ENCODE peak calls at places on chromosomes 12 and 14, in ten cellular contexts. R is tibial nerve, M is lower leg skin, Z is A549, I is GM12891, G is heart left ventricle, W is IMR-90, Y is body of pancreas, L is esophagus squamous epithelium, H is breast epithelium. F is an unnamed sample.

GRCh38 chr12:11635341-11635740 is 14.1 kb upstream of the ETV6 start:
- DNase-seq in R (no peak), M (no peak), Z (no peak), I (no peak), G (no peak), W (no peak), Y (no peak), L (no peak), H (no peak), F (no peak)

GRCh38 chr12:69024907-69025306 is 91.9 kb upstream of the CPM start:
- DNase-seq in R (no peak), M (no peak), Z (no peak), I (no peak), G (no peak), W (peak), Y (no peak), L (no peak), H (no peak), F (no peak)

GRCh38 chr14:51335521-51335920 is 95.5 kb downstream of the TMX1 start:
- DNase-seq in R (no peak), M (peak), Z (no peak), I (no peak), G (peak), W (no peak), Y (peak), L (no peak), H (peak), F (no peak)

GRCh38 chr12:28164644-28165313 is 25.5 kb upstream of the CCDC91 start:
- DNase-seq in R (no peak), M (no peak), Z (no peak), I (no peak), G (no peak), W (peak), Y (peak), L (no peak), H (no peak), F (no peak)

GRCh38 chr12:42767998-42768397 is 178.5 kb upstream of the PRICKLE1 start:
- DNase-seq in R (no peak), M (no peak), Z (no peak), I (no peak), G (no peak), W (no peak), Y (peak), L (no peak), H (no peak), F (no peak)

GRCh38 chr12:112116232-112117060 is 7.9 kb upstream of the NAA25 start:
- DNase-seq in R (peak), M (no peak), Z (peak), I (no peak), G (peak), W (peak), Y (peak), L (no peak), H (peak), F (peak)

GRCh38 chr14:106390401-106390800 is 864.0 kb downstream of the TMEM121 start:
- DNase-seq in R (no peak), M (no peak), Z (no peak), I (no peak), G (no peak), W (no peak), Y (no peak), L (no peak), H (no peak), F (no peak)

GRCh38 chr14:52018252-52018651 is 28.9 kb downstream of the RTRAF start:
- DNase-seq in R (no peak), M (no peak), Z (no peak), I (no peak), G (no peak), W (no peak), Y (no peak), L (no peak), H (no peak), F (no peak)

GRCh38 chr14:84591827-84592540 is 938.0 kb upstream of the FLRT2 start:
- DNase-seq in R (no peak), M (no peak), Z (no peak), I (no peak), G (no peak), W (no peak), Y (peak), L (no peak), H (no peak), F (no peak)

GRCh38 chr12:85644508-85644907 is 191.7 kb downstream of the RASSF9 start:
- DNase-seq in R (no peak), M (no peak), Z (no peak), I (no peak), G (no peak), W (peak), Y (peak), L (no peak), H (no peak), F (no peak)

GRCh38 chr14:94622653-94623421 is 10.6 kb downstream of the SERPINA3 start:
- DNase-seq in R (no peak), M (no peak), Z (no peak), I (no peak), G (no peak), W (no peak), Y (no peak), L (no peak), H (no peak), F (no peak)

GRCh38 chr12:14950421-14950820 is 11.0 kb downstream of the ARHGDIB start:
- DNase-seq in R (no peak), M (no peak), Z (no peak), I (no peak), G (no peak), W (no peak), Y (no peak), L (no peak), H (no peak), F (no peak)

GRCh38 chr12:78530065-78530765 is 334.4 kb upstream of the SYT1 start:
- DNase-seq in R (no peak), M (no peak), Z (no peak), I (no peak), G (no peak), W (peak), Y (no peak), L (no peak), H (no peak), F (no peak)

GRCh38 chr14:68591786-68592185 is 201.1 kb downstream of the ZFP36L1 start:
- DNase-seq in R (no peak), M (no peak), Z (no peak), I (no peak), G (no peak), W (no peak), Y (peak), L (no peak), H (no peak), F (no peak)

GRCh38 chr14:102902086-102902485 is 20.4 kb upstream of the AMN start:
- DNase-seq in R (no peak), M (no peak), Z (no peak), I (no peak), G (no peak), W (no peak), Y (no peak), L (no peak), H (no peak), F (no peak)

GRCh38 chr14:92651106-92651792 is 97.2 kb downstream of the LGMN start:
- DNase-seq in R (no peak), M (peak), Z (no peak), I (peak), G (peak), W (no peak), Y (no peak), L (no peak), H (no peak), F (no peak)

GRCh38 chr12:75917704-75918103 is 113.9 kb downstream of the PHLDA1 start:
- DNase-seq in R (no peak), M (no peak), Z (no peak), I (no peak), G (no peak), W (no peak), Y (no peak), L (no peak), H (no peak), F (no peak)

GRCh38 chr14:58792421-58792820 is 154.7 kb downstream of the DACT1 start:
- DNase-seq in R (no peak), M (no peak), Z (no peak), I (no peak), G (no peak), W (peak), Y (no peak), L (no peak), H (no peak), F (no peak)

GRCh38 chr12:53295070-53295890 is at the start of gene PFDN5:
- DNase-seq in R (peak), M (peak), Z (peak), I (peak), G (peak), W (peak), Y (peak), L (peak), H (peak), F (peak)
- TF ChIP-seq POLR2A in R (peak), M (peak), Z (peak), I (peak), G (no peak), W (peak), Y (peak), L (peak), H (peak), F (peak)

DNA sequence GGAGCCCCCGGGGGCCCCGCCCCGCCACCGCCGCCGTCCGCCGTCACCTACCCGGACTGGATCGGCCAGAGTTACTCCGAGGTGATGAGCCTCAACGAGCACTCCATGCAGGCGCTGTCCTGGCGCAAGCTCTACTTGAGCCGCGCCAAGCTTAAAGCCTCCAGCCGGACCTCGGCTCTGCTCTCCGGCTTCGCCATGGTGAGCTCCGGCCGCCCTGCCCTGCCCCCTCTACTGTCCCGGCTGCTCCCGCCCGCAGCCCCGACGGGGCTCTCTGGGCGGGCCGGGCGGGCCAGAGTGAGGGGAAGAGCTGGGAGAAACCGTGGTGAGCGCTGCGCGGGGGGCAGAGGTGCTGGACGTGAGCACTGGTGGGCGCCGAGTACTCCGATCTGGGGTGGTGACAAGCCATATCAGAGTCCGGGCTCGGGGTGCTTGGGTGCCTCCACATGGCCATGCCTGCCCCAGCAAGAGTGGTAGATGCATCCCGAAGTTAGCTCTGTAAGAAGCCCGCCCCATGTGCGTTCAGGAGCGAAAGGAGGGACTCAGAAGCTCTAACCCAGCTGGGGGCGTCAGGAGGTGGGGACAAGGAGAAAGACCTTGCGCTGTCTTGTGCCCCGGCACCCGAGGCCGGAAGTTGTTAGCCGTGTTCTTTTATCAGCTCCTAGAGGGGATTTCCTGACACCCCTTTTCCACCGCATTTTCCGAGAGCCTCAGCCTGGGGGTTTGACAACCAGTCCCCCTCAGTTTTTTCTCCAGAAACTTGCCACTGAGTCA is 708 bp downstream of the ORAI1 start:
- DNase-seq in R (peak), M (peak), Z (peak), I (no peak), G (peak), W (peak), Y (peak), L (no peak), H (peak), F (peak)
- TF ChIP-seq POLR2A in R (no peak), M (no peak), Z (no peak), I (peak), G (no peak), W (no peak), Y (peak), L (no peak), H (no peak), F (peak)

DNA sequence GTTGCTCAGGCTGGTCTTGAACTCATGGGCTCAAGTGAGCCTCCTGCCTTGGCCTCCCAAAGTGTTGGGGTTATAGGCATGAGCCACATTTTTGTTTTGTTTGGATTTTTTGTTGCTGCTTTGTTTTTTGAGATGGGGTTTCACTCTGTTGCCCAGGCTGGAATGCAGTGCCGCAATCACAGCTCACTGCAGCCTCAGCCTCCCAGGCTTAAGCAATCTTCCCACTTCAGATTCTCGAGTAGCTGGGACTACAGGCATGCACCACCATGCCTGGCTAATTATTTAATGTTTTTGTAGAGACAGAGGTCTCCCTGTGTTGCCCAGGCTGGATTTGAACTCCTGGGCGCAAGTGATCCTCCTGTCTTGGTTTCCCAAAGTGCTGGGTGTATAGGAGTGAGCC is 5.7 kb upstream of the PLEK2 start:
- DNase-seq in R (no peak), M (no peak), Z (no peak), I (no peak), G (no peak), W (peak), Y (no peak), L (no peak), H (no peak), F (no peak)
- TF ChIP-seq POLR2A in R (no peak), M (no peak), Z (no peak), I (no peak), G (no peak), W (no peak), Y (no peak), L (no peak), H (no peak), F (no peak)

GRCh38 chr12:45458854-45459807 is 243.2 kb downstream of the ANO6 start:
- DNase-seq in R (no peak), M (no peak), Z (no peak), I (no peak), G (no peak), W (peak), Y (no peak), L (no peak), H (no peak), F (no peak)
- TF ChIP-seq POLR2A in R (no peak), M (no peak), Z (no peak), I (no peak), G (no peak), W (no peak), Y (no peak), L (no peak), H (no peak), F (no peak)

GRCh38 chr12:128819293-128820144 is 4.2 kb downstream of the SLC15A4 start:
- DNase-seq in R (no peak), M (no peak), Z (no peak), I (no peak), G (no peak), W (no peak), Y (no peak), L (no peak), H (no peak), F (no peak)
- TF ChIP-seq POLR2A in R (no peak), M (no peak), Z (no peak), I (no peak), G (no peak), W (no peak), Y (no peak), L (no peak), H (no peak), F (no peak)

GRCh38 chr12:9104767-9105423 is 10.8 kb downstream of the A2M start:
- DNase-seq in R (no peak), M (no peak), Z (no peak), I (no peak), G (no peak), W (no peak), Y (no peak), L (no peak), H (no peak), F (no peak)
- TF ChIP-seq POLR2A in R (no peak), M (no peak), Z (no peak), I (no peak), G (no peak), W (no peak), Y (no peak), L (no peak), H (no peak), F (no peak)

DNA sequence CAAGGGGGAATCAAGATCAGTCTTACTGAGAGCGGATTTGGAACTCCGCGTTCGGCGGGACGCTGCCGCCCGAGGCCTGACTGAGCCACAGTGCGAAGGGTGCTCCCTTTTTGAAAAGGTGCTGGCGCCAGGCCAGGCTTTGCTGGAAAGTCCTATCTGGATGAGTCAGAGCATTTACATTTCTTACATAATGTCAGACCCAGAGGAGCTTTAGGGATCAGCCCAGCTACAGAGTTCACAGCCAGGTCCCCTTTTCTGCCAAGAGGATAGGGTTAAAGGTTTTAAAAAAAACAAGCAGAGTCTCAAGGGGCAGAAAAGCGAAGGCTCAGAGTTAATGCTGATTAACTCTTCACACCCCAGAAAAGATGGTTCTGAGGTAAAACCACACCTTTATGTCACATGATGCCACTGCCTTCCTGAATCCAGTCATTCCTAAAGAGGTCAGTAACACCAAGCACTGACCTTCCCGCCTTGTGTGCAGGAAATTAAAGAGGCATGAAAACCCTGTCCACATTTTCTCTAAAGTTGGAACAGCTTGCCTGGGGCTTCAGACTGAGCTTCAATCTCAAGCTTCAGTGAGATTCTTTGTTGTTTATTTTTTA is 11.7 kb upstream of the FBXL14 start:
- DNase-seq in R (peak), M (peak), Z (peak), I (no peak), G (peak), W (peak), Y (peak), L (no peak), H (peak), F (peak)
- TF ChIP-seq POLR2A in R (peak), M (no peak), Z (peak), I (peak), G (no peak), W (no peak), Y (peak), L (no peak), H (no peak), F (no peak)

GRCh38 chr12:117968826-117969659 is at the start of gene KSR2:
- DNase-seq in R (no peak), M (no peak), Z (peak), I (peak), G (no peak), W (no peak), Y (peak), L (no peak), H (peak), F (peak)
- TF ChIP-seq POLR2A in R (no peak), M (no peak), Z (peak), I (no peak), G (no peak), W (no peak), Y (peak), L (no peak), H (no peak), F (no peak)

GRCh38 chr14:60647837-60648168 is 1.5 kb downstream of the SIX1 start:
- DNase-seq in R (no peak), M (no peak), Z (no peak), I (no peak), G (no peak), W (no peak), Y (no peak), L (no peak), H (no peak), F (no peak)

GRCh38 chr14:60649815-60650381 is 621 bp upstream of the SIX1 start:
- DNase-seq in R (no peak), M (no peak), Z (no peak), I (no peak), G (no peak), W (peak), Y (no peak), L (no peak), H (no peak), F (no peak)

GRCh38 chr14:60648169-60648933 is 926 bp downstream of the SIX1 start:
- DNase-seq in R (no peak), M (no peak), Z (peak), I (no peak), G (no peak), W (peak), Y (no peak), L (no peak), H (no peak), F (no peak)

GRCh38 chr14:60650382-60650961 is 1.2 kb upstream of the SIX1 start:
- DNase-seq in R (no peak), M (no peak), Z (no peak), I (no peak), G (no peak), W (peak), Y (no peak), L (no peak), H (no peak), F (no peak)

GRCh38 chr14:60648934-60649814 is at the start of gene SIX1:
- DNase-seq in R (peak), M (no peak), Z (peak), I (peak), G (peak), W (peak), Y (peak), L (no peak), H (no peak), F (peak)
- TF ChIP-seq POLR2A in R (peak), M (no peak), Z (peak), I (no peak), G (no peak), W (peak), Y (no peak), L (no peak), H (no peak), F (peak)